ENCODE peak calls at places on chromosomes 6 and 20, in nine cellular contexts. K is HCT116, O is SK-N-SH, F is stomach, I is transverse colon, M is GM23338, T is prostate gland, V is upper lobe of left lung, B is breast epithelium. P is an unnamed sample.
A peak's percentile ranks its signal among the peaks of the same experiment; 100 is the strongest.

GRCh38 chr6:31968791-31969711 is 2.9 kb downstream of the DXO start:
- DNase-seq in K (no peak), O (no peak), M (no peak), T (no peak), F (no peak), V (no peak), I (no peak), B (no peak), P (no peak)

GRCh38 chr6:138719011-138719635 is 54.4 kb upstream of the CCDC28A start:
- DNase-seq in K (no peak), T (no peak), V (no peak), O (no peak), M (no peak), I (no peak), B (no peak), F (no peak), P (no peak)

GRCh38 chr6:85675030-85675819 is 32.5 kb upstream of the SYNCRIP start:
- DNase-seq in T (no peak), V (no peak), O (no peak), K (no peak), B (no peak), M (peak; percentile 21), F (no peak), I (peak; percentile 23), P (no peak)

GRCh38 chr6:126380072-126380583 is 40.2 kb downstream of the CENPW start:
- DNase-seq in I (peak; percentile 37), O (no peak), M (no peak), B (no peak), V (no peak), T (no peak), K (no peak), F (no peak), P (no peak)

GRCh38 chr6:144383336-144383735 is 98.2 kb downstream of the UTRN start:
- DNase-seq in M (no peak), F (no peak), T (no peak), K (no peak), B (no peak), V (no peak), O (no peak), I (no peak), P (no peak)

GRCh38 chr6:103797738-103798137 is 1062.0 kb downstream of the HACE1 start:
- DNase-seq in V (no peak), M (peak; percentile 64), T (no peak), F (no peak), I (no peak), K (no peak), O (no peak), B (no peak), P (no peak)

GRCh38 chr6:44332585-44332984 is 9.9 kb upstream of the SPATS1 start:
- DNase-seq in I (no peak), B (no peak), V (no peak), F (no peak), K (no peak), T (no peak), O (no peak), M (no peak), P (no peak)

GRCh38 chr20:50085481-50086365 is 27.2 kb downstream of the UBE2V1 start:
- DNase-seq in O (peak; percentile 79), F (no peak), M (peak; percentile 90), K (peak; percentile 22), B (no peak), T (peak; percentile 21), I (peak; percentile 30), V (peak; percentile 61), P (peak; percentile 62)

GRCh38 chr6:56483929-56484328 is 158.8 kb downstream of the DST start:
- DNase-seq in I (no peak), M (no peak), T (no peak), V (no peak), O (no peak), B (no peak), F (no peak), K (no peak), P (no peak)

GRCh38 chr6:111798281-111798725 is 74.9 kb downstream of the FYN start:
- DNase-seq in F (no peak), B (no peak), M (no peak), V (no peak), K (no peak), T (no peak), I (no peak), O (no peak), P (no peak)

GRCh38 chr20:15919118-15919517 is 654.1 kb downstream of the KIF16B start:
- DNase-seq in I (no peak), F (no peak), T (no peak), O (no peak), B (no peak), M (no peak), K (no peak), V (no peak), P (no peak)

GRCh38 chr20:32207211-32207625 is 325 bp downstream of the PLAGL2 start:
- DNase-seq in F (no peak), T (no peak), V (no peak), I (no peak), B (no peak), O (no peak), M (peak; percentile 63), K (no peak), P (no peak)

GRCh38 chr6:40986364-40986763 is 52.7 kb downstream of the UNC5CL start:
- DNase-seq in M (no peak), O (no peak), K (no peak), F (no peak), V (no peak), I (no peak), B (no peak), T (no peak), P (no peak)

DNA sequence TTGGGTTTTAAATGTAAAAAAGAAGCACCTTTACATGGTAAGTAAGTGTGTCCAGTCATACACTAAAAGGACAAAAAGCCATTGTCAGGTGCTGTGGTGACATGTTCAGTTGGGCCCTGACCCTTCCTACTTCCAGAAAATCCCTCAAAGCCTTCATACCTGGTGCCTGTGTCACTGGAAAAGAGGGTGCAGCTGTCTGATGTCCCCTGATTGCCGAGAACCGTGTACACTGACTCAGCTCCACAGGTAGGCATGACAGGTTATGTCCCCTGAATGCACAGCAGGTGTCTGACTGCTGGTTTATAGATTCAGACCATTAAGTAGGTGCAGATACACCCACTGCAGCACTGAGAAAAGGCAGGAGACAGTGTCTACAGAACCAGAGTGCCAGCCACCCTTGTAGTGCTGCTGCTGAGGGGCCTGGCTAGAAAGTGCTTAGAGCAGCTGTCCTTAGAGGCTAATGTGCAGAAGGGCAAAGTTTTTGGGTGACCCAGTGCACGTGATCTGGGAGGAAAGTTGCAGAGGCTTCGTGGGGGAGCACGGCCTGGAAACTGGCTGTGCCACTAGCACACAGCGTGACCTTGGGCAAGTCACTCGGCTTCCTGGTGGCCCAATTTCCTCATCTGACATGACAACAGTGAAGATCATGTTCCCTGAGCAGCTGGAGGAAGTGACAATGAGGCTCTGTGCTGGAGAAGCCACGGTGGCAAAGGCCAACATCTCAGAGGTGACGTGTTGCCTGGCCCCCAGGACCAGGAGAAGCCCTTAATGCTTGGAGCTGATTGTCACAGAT is 99.3 kb downstream of the FOXC1 start:
- DNase-seq in T (no peak), B (no peak), O (no peak), V (peak; percentile 77), K (peak; percentile 31), M (no peak), I (no peak), F (no peak), P (no peak)
- TF ChIP-seq POLR2AphosphoS5 in T (no peak), B (no peak), O (no peak), V (no peak), K (no peak), M (no peak), I (no peak), F (no peak), P (no peak)

GRCh38 chr20:11705512-11705911 is 212.2 kb upstream of the BTBD3 start:
- DNase-seq in O (no peak), B (no peak), I (no peak), F (no peak), M (no peak), T (no peak), V (no peak), K (no peak), P (no peak)

GRCh38 chr20:11697646-11698045 is 220.0 kb upstream of the BTBD3 start:
- DNase-seq in B (no peak), O (no peak), K (no peak), I (no peak), M (no peak), V (no peak), F (no peak), T (no peak), P (no peak)

GRCh38 chr20:11698124-11698523 is 219.6 kb upstream of the BTBD3 start:
- DNase-seq in M (no peak), K (no peak), B (no peak), T (no peak), F (no peak), V (no peak), I (no peak), O (no peak), P (no peak)

GRCh38 chr20:11703119-11703518 is 214.6 kb upstream of the BTBD3 start:
- DNase-seq in T (no peak), O (no peak), M (no peak), I (no peak), B (no peak), F (no peak), V (no peak), K (no peak), P (no peak)
- H3K4me1 ChIP-seq in T (no peaks in the 10 kb centered on the region), O (no peaks in the 10 kb centered on the region), M (no peaks in the 10 kb centered on the region), I (no peaks in the 10 kb centered on the region), B (no peaks in the 10 kb centered on the region), F (no peaks in the 10 kb centered on the region), V (no peaks in the 10 kb centered on the region), K (no peaks in the 10 kb centered on the region), P (no peaks in the 10 kb centered on the region)

DNA sequence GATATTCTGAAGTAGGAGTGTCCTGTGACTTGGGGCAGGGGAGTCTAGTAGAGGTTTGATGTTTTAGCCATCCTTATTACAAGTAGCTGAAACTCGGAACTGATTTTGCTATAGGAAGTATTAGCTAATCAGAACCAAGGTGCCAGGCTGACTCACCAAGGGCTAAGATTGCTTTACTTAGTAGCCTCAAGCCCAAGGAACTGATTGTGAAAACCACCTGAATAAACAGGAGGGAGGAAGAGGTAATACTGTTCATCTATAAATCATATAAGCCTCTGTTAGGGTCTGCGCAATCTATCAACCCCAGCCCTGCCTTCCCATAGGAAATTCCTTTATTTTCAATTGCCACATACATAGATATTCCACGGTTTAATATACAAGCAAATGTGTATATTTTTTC is 54.4 kb downstream of the GNAS start:
- DNase-seq in V (peak; percentile 74), M (no peak), I (no peak), B (no peak), T (no peak), O (no peak), K (no peak), F (peak; percentile 57), P (no peak)
- TF ChIP-seq POLR2AphosphoS5 in V (no peak), M (no peak), I (no peak), B (no peak), T (peak; percentile 19), O (no peak), K (no peak), F (no peak), P (no peak)

DNA sequence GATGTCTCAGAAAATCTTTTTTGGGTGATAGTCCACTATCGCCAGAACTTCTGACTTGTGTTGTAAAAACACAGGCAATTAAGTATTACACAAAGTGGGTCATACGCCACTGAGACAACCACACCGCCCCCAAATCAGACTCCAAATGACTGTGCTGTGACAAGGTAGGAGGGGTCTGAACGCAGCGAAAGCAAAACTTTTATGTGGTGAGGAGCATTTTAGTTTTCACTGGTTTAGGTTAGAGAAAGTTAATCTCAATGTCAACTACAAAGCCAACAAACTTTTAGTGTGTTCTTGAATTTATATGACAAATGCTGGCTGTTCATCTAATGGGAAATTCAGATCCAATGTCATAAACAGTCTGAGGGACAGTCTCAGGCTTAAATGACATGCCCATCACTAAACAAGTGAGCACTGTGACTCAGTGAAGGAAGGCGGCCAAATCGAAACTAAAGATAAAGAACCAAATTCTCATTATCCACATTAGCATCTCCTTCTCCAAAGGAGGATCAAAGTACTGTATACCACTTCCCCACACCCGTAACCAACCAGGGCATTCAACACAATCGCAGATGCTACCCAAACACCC is 186.7 kb downstream of the GJA10 start:
- DNase-seq in B (no peak), V (no peak), O (no peak), I (no peak), T (no peak), K (no peak), F (no peak), M (no peak), P (no peak)
- H3K4me1 ChIP-seq in B (no peaks in the 10 kb centered on the region), V (no peaks in the 10 kb centered on the region), O (no peaks in the 10 kb centered on the region), I (no peaks in the 10 kb centered on the region), T (no peaks in the 10 kb centered on the region), K (no peaks in the 10 kb centered on the region), F (no peaks in the 10 kb centered on the region), M (no peaks in the 10 kb centered on the region), P (peaks cover 2% of the 10 kb centered on the region)